ENCODE peak calls at places on chromosomes 1 and 21, in four cellular contexts. E, M, N and P are unnamed samples.

GRCh38 chr1:214808845-214809460 is 206.0 kb downstream of the CENPF start:
- DNase-seq in E (peak), M (peak), N (no peak), P (no peak)

GRCh38 chr1:85093644-85094043 is 45.3 kb upstream of the MCOLN3 start:
- DNase-seq in E (no peak), M (no peak), N (no peak), P (no peak)

GRCh38 chr1:29782846-29783500 is 546.7 kb downstream of the PTPRU start:
- DNase-seq in E (no peak), M (no peak), N (no peak), P (no peak)

GRCh38 chr1:6245869-6246496 is 2.0 kb downstream of the HES3 start:
- DNase-seq in E (no peak), M (no peak), N (peak), P (no peak)

GRCh38 chr1:97053275-97053674 is 331.7 kb downstream of the PTBP2 start:
- DNase-seq in E (no peak), M (no peak), N (no peak), P (no peak)

GRCh38 chr1:212432163-212432705 is 486 bp upstream of the NENF start:
- DNase-seq in E (no peak), M (no peak), N (no peak), P (no peak)

GRCh38 chr1:112605633-112606327 is 13.2 kb downstream of the ST7L start:
- DNase-seq in E (no peak), M (no peak), N (no peak), P (no peak)

GRCh38 chr1:155064109-155064812 is 721 bp downstream of the EFNA4 start:
- DNase-seq in E (no peak), M (no peak), N (peak), P (no peak)

GRCh38 chr1:17561252-17561558 is 21.7 kb downstream of the ARHGEF10L start:
- DNase-seq in E (no peak), M (no peak), N (no peak), P (no peak)

GRCh38 chr1:35030338-35031102 is 1.2 kb downstream of the ZMYM6 start:
- DNase-seq in E (peak), M (no peak), N (no peak), P (no peak)

GRCh38 chr1:172810480-172810879 is 151.6 kb downstream of the FASLG start:
- DNase-seq in E (no peak), M (no peak), N (no peak), P (no peak)

GRCh38 chr1:46691997-46692790 is 20.5 kb downstream of the TEX38 start:
- DNase-seq in E (no peak), M (no peak), N (no peak), P (no peak)

GRCh38 chr1:184160942-184161698 is 109.6 kb downstream of the TSEN15 start:
- DNase-seq in E (no peak), M (no peak), N (peak), P (no peak)

GRCh38 chr21:32015740-32016139 is 142.9 kb downstream of the HUNK start:
- DNase-seq in E (no peak), M (no peak), N (no peak), P (no peak)

GRCh38 chr1:235008239-235008638 is 120.4 kb downstream of the TOMM20 start:
- DNase-seq in E (no peak), M (no peak), N (no peak), P (no peak)

GRCh38 chr1:38932496-38933014 is 9.1 kb downstream of the RHBDL2 start:
- DNase-seq in E (no peak), M (no peak), N (peak), P (no peak)

GRCh38 chr1:203038891-203039608 is 12.8 kb downstream of the PPFIA4 start:
- DNase-seq in E (peak), M (peak), N (peak), P (peak)

GRCh38 chr1:112735752-112736151 is 20.6 kb upstream of the PPM1J start:
- DNase-seq in E (peak), M (no peak), N (no peak), P (no peak)

GRCh38 chr1:40796939-40797667 is 13.5 kb downstream of the KCNQ4 start:
- DNase-seq in E (no peak), M (peak), N (no peak), P (no peak)

GRCh38 chr1:200410566-200410878 is 686 bp upstream of the ZNF281 start:
- DNase-seq in E (peak), M (no peak), N (no peak), P (peak)

GRCh38 chr1:84199257-84199656 is 55.2 kb downstream of the PRKACB start:
- DNase-seq in E (no peak), M (no peak), N (no peak), P (no peak)

GRCh38 chr1:186896211-186896610 is 67.5 kb downstream of the PLA2G4A start:
- DNase-seq in E (no peak), M (no peak), N (no peak), P (no peak)

GRCh38 chr1:1567152-1567830 is 7.4 kb downstream of the SSU72 start:
- DNase-seq in E (no peak), M (no peak), N (no peak), P (no peak)

GRCh38 chr1:212967767-212968166 is 17.4 kb downstream of the VASH2 start:
- DNase-seq in E (no peak), M (no peak), N (no peak), P (no peak)